ENCODE peak calls at places on chromosomes 7 and 10, in nine cellular contexts. One of them, this sample, is unnamed. For H3K9me3 and H3K4me1, the result is how much of the 10 kb centered on the place peaks cover.

GRCh38 chr7:41247128-41247865 is 455.6 kb downstream of the INHBA start:
- DNase-seq in PC-3: peak
- DNase-seq in prostate gland: no peak
- DNase-seq in tibial artery: no peak
- DNase-seq in naive thymus-derived CD4-positive, alpha-beta T cell: no peak
- DNase-seq in ovary: no peak
- DNase-seq in neuronal stem cell: no peak
- DNase-seq in cardiac muscle cell: no peak
- DNase-seq in HCT116: peak
- DNase-seq in this sample: no peak

GRCh38 chr7:151503902-151504714 is 15.6 kb downstream of the RHEB start:
- DNase-seq in PC-3: peak
- DNase-seq in prostate gland: peak
- DNase-seq in tibial artery: peak
- DNase-seq in naive thymus-derived CD4-positive, alpha-beta T cell: no peak
- DNase-seq in ovary: no peak
- DNase-seq in neuronal stem cell: no peak
- DNase-seq in cardiac muscle cell: no peak
- DNase-seq in HCT116: no peak
- DNase-seq in this sample: no peak

GRCh38 chr10:123309740-123310139 is 155.5 kb downstream of the BUB3 start:
- DNase-seq in PC-3: peak
- DNase-seq in prostate gland: no peak
- DNase-seq in tibial artery: no peak
- DNase-seq in naive thymus-derived CD4-positive, alpha-beta T cell: no peak
- DNase-seq in ovary: no peak
- DNase-seq in neuronal stem cell: no peak
- DNase-seq in cardiac muscle cell: no peak
- DNase-seq in HCT116: no peak
- DNase-seq in this sample: no peak

GRCh38 chr7:94449151-94449725 is 54.5 kb downstream of the COL1A2 start:
- DNase-seq in PC-3: peak
- DNase-seq in prostate gland: no peak
- DNase-seq in tibial artery: no peak
- DNase-seq in naive thymus-derived CD4-positive, alpha-beta T cell: peak
- DNase-seq in ovary: no peak
- DNase-seq in neuronal stem cell: no peak
- DNase-seq in cardiac muscle cell: peak
- DNase-seq in HCT116: peak
- DNase-seq in this sample: no peak

GRCh38 chr10:126302831-126303230 is 85.4 kb downstream of the ADAM12 start:
- DNase-seq in PC-3: peak
- DNase-seq in prostate gland: no peak
- DNase-seq in tibial artery: no peak
- DNase-seq in naive thymus-derived CD4-positive, alpha-beta T cell: no peak
- DNase-seq in ovary: no peak
- DNase-seq in neuronal stem cell: no peak
- DNase-seq in cardiac muscle cell: no peak
- DNase-seq in HCT116: no peak
- DNase-seq in this sample: no peak

GRCh38 chr10:91691255-91691654 is 58.4 kb upstream of the PPP1R3C start:
- DNase-seq in PC-3: no peak
- DNase-seq in prostate gland: no peak
- DNase-seq in tibial artery: no peak
- DNase-seq in naive thymus-derived CD4-positive, alpha-beta T cell: no peak
- DNase-seq in ovary: no peak
- DNase-seq in neuronal stem cell: no peak
- DNase-seq in cardiac muscle cell: no peak
- DNase-seq in HCT116: no peak
- DNase-seq in this sample: no peak

GRCh38 chr10:15200626-15201025 is 32.1 kb upstream of the NMT2 start:
- DNase-seq in PC-3: peak
- DNase-seq in prostate gland: no peak
- DNase-seq in tibial artery: no peak
- DNase-seq in naive thymus-derived CD4-positive, alpha-beta T cell: no peak
- DNase-seq in ovary: no peak
- DNase-seq in neuronal stem cell: no peak
- DNase-seq in cardiac muscle cell: no peak
- DNase-seq in HCT116: peak
- DNase-seq in this sample: no peak

GRCh38 chr10:95363303-95363912 is 72.6 kb upstream of the PDLIM1 start:
- DNase-seq in PC-3: peak
- DNase-seq in prostate gland: peak
- DNase-seq in tibial artery: no peak
- DNase-seq in naive thymus-derived CD4-positive, alpha-beta T cell: peak
- DNase-seq in ovary: no peak
- DNase-seq in neuronal stem cell: peak
- DNase-seq in cardiac muscle cell: peak
- DNase-seq in HCT116: peak
- DNase-seq in this sample: peak

GRCh38 chr10:114779803-114780609 is 41.6 kb upstream of the FHIP2A start:
- DNase-seq in PC-3: peak
- DNase-seq in prostate gland: peak
- DNase-seq in tibial artery: no peak
- DNase-seq in naive thymus-derived CD4-positive, alpha-beta T cell: no peak
- DNase-seq in ovary: no peak
- DNase-seq in neuronal stem cell: peak
- DNase-seq in cardiac muscle cell: no peak
- DNase-seq in HCT116: peak
- DNase-seq in this sample: no peak

GRCh38 chr7:157940497-157940896 is 603.7 kb downstream of the DNAJB6 start:
- DNase-seq in PC-3: no peak
- DNase-seq in prostate gland: no peak
- DNase-seq in tibial artery: no peak
- DNase-seq in naive thymus-derived CD4-positive, alpha-beta T cell: no peak
- DNase-seq in ovary: no peak
- DNase-seq in neuronal stem cell: no peak
- DNase-seq in cardiac muscle cell: no peak
- DNase-seq in HCT116: no peak
- DNase-seq in this sample: no peak
- H3K9me3 ChIP-seq in PC-3: under half
- H3K9me3 ChIP-seq in prostate gland: under half
- H3K9me3 ChIP-seq in tibial artery: under half
- H3K9me3 ChIP-seq in naive thymus-derived CD4-positive, alpha-beta T cell: under half
- H3K9me3 ChIP-seq in ovary: under half
- H3K9me3 ChIP-seq in neuronal stem cell: under half
- H3K9me3 ChIP-seq in cardiac muscle cell: under half
- H3K9me3 ChIP-seq in HCT116: under half
- H3K9me3 ChIP-seq in this sample: under half

GRCh38 chr7:128279124-128279713 is 38.1 kb downstream of the LEP start:
- DNase-seq in PC-3: no peak
- DNase-seq in prostate gland: no peak
- DNase-seq in tibial artery: no peak
- DNase-seq in naive thymus-derived CD4-positive, alpha-beta T cell: no peak
- DNase-seq in ovary: no peak
- DNase-seq in neuronal stem cell: no peak
- DNase-seq in cardiac muscle cell: no peak
- DNase-seq in HCT116: no peak
- DNase-seq in this sample: no peak
- H3K4me1 ChIP-seq in PC-3: under half
- H3K4me1 ChIP-seq in prostate gland: under half
- H3K4me1 ChIP-seq in tibial artery: under half
- H3K4me1 ChIP-seq in naive thymus-derived CD4-positive, alpha-beta T cell: under half
- H3K4me1 ChIP-seq in ovary: under half
- H3K4me1 ChIP-seq in neuronal stem cell: under half
- H3K4me1 ChIP-seq in cardiac muscle cell: under half
- H3K4me1 ChIP-seq in HCT116: under half
- H3K4me1 ChIP-seq in this sample: under half

GRCh38 chr7:4186513-4186780 is 495.6 kb upstream of the FOXK1 start:
- DNase-seq in PC-3: no peak
- DNase-seq in prostate gland: no peak
- DNase-seq in tibial artery: no peak
- DNase-seq in naive thymus-derived CD4-positive, alpha-beta T cell: no peak
- DNase-seq in ovary: no peak
- DNase-seq in neuronal stem cell: no peak
- DNase-seq in cardiac muscle cell: no peak
- DNase-seq in HCT116: no peak
- DNase-seq in this sample: no peak

GRCh38 chr7:4188646-4189045 is 493.4 kb upstream of the FOXK1 start:
- DNase-seq in PC-3: no peak
- DNase-seq in prostate gland: no peak
- DNase-seq in tibial artery: no peak
- DNase-seq in naive thymus-derived CD4-positive, alpha-beta T cell: no peak
- DNase-seq in ovary: no peak
- DNase-seq in neuronal stem cell: no peak
- DNase-seq in cardiac muscle cell: no peak
- DNase-seq in HCT116: no peak
- DNase-seq in this sample: no peak

GRCh38 chr7:4184653-4185052 is 497.4 kb upstream of the FOXK1 start:
- DNase-seq in PC-3: no peak
- DNase-seq in prostate gland: no peak
- DNase-seq in tibial artery: no peak
- DNase-seq in naive thymus-derived CD4-positive, alpha-beta T cell: no peak
- DNase-seq in ovary: no peak
- DNase-seq in neuronal stem cell: no peak
- DNase-seq in cardiac muscle cell: no peak
- DNase-seq in HCT116: no peak
- DNase-seq in this sample: no peak

GRCh38 chr7:4185136-4185535 is 497.0 kb upstream of the FOXK1 start:
- DNase-seq in PC-3: no peak
- DNase-seq in prostate gland: no peak
- DNase-seq in tibial artery: no peak
- DNase-seq in naive thymus-derived CD4-positive, alpha-beta T cell: no peak
- DNase-seq in ovary: no peak
- DNase-seq in neuronal stem cell: no peak
- DNase-seq in cardiac muscle cell: no peak
- DNase-seq in HCT116: no peak
- DNase-seq in this sample: no peak

DNA sequence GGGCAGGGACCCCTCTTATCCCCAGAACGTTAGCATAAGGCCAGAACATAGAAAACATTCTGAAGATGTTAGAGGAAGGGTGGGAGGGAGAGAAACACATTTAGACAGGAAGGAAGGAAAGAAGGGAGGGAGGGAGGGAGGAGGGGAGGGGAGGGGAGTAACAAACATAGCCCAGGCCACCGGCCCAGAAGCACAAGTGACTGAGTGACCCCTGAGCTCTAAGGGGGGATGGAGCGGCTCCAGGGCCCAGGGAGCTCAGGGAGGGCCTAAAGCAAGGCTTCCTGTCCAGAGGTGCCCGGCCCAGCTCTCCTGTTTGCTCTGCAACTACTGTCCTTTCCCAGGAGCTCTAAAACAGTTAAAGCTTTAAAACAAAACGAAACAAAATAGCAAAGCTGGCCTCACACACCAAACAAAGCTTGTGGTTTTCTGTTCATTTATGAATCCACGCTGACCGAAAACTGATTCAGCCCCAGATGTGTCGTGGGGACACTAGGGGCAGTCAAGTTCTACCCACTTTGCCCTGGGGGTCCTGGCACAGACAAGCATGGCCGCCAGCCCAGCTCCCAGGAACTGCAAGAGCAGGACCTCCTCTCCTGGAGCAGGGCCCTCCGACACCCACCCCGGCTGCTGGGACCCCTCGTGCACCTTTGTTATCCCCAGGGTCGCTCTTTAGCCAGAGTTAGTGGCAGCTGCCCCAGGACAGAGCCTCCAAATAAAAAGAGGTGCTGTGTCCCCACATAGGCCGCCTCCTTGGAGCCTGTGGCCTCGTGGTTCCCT is 496.2 kb upstream of the FOXK1 start:
- DNase-seq in PC-3: no peak
- DNase-seq in prostate gland: no peak
- DNase-seq in tibial artery: no peak
- DNase-seq in naive thymus-derived CD4-positive, alpha-beta T cell: no peak
- DNase-seq in ovary: peak
- DNase-seq in neuronal stem cell: no peak
- DNase-seq in cardiac muscle cell: no peak
- DNase-seq in HCT116: no peak
- DNase-seq in this sample: no peak
- H3K4me3 ChIP-seq in PC-3: no peak
- H3K4me3 ChIP-seq in prostate gland: no peak
- H3K4me3 ChIP-seq in tibial artery: no peak
- H3K4me3 ChIP-seq in naive thymus-derived CD4-positive, alpha-beta T cell: no peak
- H3K4me3 ChIP-seq in ovary: no peak
- H3K4me3 ChIP-seq in neuronal stem cell: no peak
- H3K4me3 ChIP-seq in cardiac muscle cell: no peak
- H3K4me3 ChIP-seq in HCT116: no peak
- H3K4me3 ChIP-seq in this sample: no peak

DNA sequence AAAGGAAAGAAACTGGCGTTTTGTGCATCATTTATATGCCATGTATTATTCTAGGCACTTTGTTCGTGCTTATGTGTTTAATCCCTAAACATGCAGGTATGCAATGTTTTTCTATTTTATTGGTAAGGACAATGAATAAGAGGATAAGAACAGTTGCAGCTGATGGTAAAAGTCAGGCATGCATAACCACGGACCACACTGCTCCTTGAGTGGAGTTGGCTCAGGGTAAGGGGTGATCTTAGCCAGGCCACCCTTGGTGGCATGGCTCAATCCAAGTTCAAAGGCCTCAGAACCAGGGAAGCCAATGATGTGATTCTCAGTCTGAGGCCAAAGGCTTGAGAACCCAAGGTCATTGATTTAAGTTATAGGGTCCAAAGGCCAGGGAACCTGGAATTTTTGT is 1068.1 kb downstream of the NRG3 start:
- DNase-seq in PC-3: no peak
- DNase-seq in prostate gland: no peak
- DNase-seq in tibial artery: no peak
- DNase-seq in naive thymus-derived CD4-positive, alpha-beta T cell: no peak
- DNase-seq in ovary: no peak
- DNase-seq in neuronal stem cell: no peak
- DNase-seq in cardiac muscle cell: no peak
- DNase-seq in HCT116: no peak
- DNase-seq in this sample: no peak
- H3K9me3 ChIP-seq in PC-3: under half
- H3K9me3 ChIP-seq in prostate gland: under half
- H3K9me3 ChIP-seq in tibial artery: under half
- H3K9me3 ChIP-seq in naive thymus-derived CD4-positive, alpha-beta T cell: under half
- H3K9me3 ChIP-seq in ovary: under half
- H3K9me3 ChIP-seq in neuronal stem cell: under half
- H3K9me3 ChIP-seq in cardiac muscle cell: under half
- H3K9me3 ChIP-seq in HCT116: under half
- H3K9me3 ChIP-seq in this sample: under half

GRCh38 chr10:71830726-71831125 is 20.3 kb downstream of the PSAP start:
- DNase-seq in PC-3: no peak
- DNase-seq in prostate gland: no peak
- DNase-seq in tibial artery: no peak
- DNase-seq in naive thymus-derived CD4-positive, alpha-beta T cell: no peak
- DNase-seq in ovary: no peak
- DNase-seq in neuronal stem cell: no peak
- DNase-seq in cardiac muscle cell: no peak
- DNase-seq in HCT116: no peak
- DNase-seq in this sample: no peak
- H3K4me1 ChIP-seq in PC-3: under half
- H3K4me1 ChIP-seq in prostate gland: under half
- H3K4me1 ChIP-seq in tibial artery: under half
- H3K4me1 ChIP-seq in naive thymus-derived CD4-positive, alpha-beta T cell: under half
- H3K4me1 ChIP-seq in ovary: under half
- H3K4me1 ChIP-seq in neuronal stem cell: under half
- H3K4me1 ChIP-seq in cardiac muscle cell: under half
- H3K4me1 ChIP-seq in HCT116: under half
- H3K4me1 ChIP-seq in this sample: under half

GRCh38 chr10:109067051-109067450 is 856.3 kb downstream of the XPNPEP1 start:
- DNase-seq in PC-3: no peak
- DNase-seq in prostate gland: no peak
- DNase-seq in tibial artery: no peak
- DNase-seq in naive thymus-derived CD4-positive, alpha-beta T cell: no peak
- DNase-seq in ovary: no peak
- DNase-seq in neuronal stem cell: no peak
- DNase-seq in cardiac muscle cell: no peak
- DNase-seq in HCT116: no peak
- DNase-seq in this sample: no peak
- H3K4me3 ChIP-seq in PC-3: no peak
- H3K4me3 ChIP-seq in prostate gland: no peak
- H3K4me3 ChIP-seq in tibial artery: no peak
- H3K4me3 ChIP-seq in naive thymus-derived CD4-positive, alpha-beta T cell: no peak
- H3K4me3 ChIP-seq in ovary: no peak
- H3K4me3 ChIP-seq in neuronal stem cell: no peak
- H3K4me3 ChIP-seq in cardiac muscle cell: no peak
- H3K4me3 ChIP-seq in HCT116: no peak
- H3K4me3 ChIP-seq in this sample: no peak

This sample was measured in BE2C.